ENCODE peak calls at places on chromosome 2, in eight cellular contexts. One of them, this sample, is unnamed.

GRCh38 chr2:165634282-165634681 is 159.8 kb downstream of the GALNT3 start:
- DNase-seq in tibial artery: no peak
- DNase-seq in sigmoid colon: no peak
- DNase-seq in fibroblast of lung: no peak
- DNase-seq in Peyer's patch: no peak
- DNase-seq in right atrium auricular region: no peak
- DNase-seq in neural progenitor cell: no peak
- DNase-seq in CD8-positive, alpha-beta T cell: no peak
- DNase-seq in this sample: no peak

GRCh38 chr2:148998162-148998830 is 40.2 kb upstream of the LYPD6B start:
- DNase-seq in right atrium auricular region: no peak
- DNase-seq in sigmoid colon: no peak
- DNase-seq in neural progenitor cell: no peak
- DNase-seq in fibroblast of lung: no peak
- DNase-seq in Peyer's patch: no peak
- DNase-seq in tibial artery: no peak
- DNase-seq in CD8-positive, alpha-beta T cell: no peak
- DNase-seq in this sample: no peak

GRCh38 chr2:181178823-181179412 is 198.5 kb downstream of the UBE2E3 start:
- DNase-seq in fibroblast of lung: no peak
- DNase-seq in tibial artery: no peak
- DNase-seq in right atrium auricular region: no peak
- DNase-seq in Peyer's patch: peak; percentile 47
- DNase-seq in CD8-positive, alpha-beta T cell: peak; percentile 34
- DNase-seq in neural progenitor cell: peak; percentile 48
- DNase-seq in sigmoid colon: no peak
- DNase-seq in this sample: no peak

GRCh38 chr2:189798312-189799029 is 14.2 kb downstream of the PMS1 start:
- DNase-seq in right atrium auricular region: no peak
- DNase-seq in sigmoid colon: no peak
- DNase-seq in neural progenitor cell: no peak
- DNase-seq in fibroblast of lung: peak; percentile 83
- DNase-seq in CD8-positive, alpha-beta T cell: no peak
- DNase-seq in tibial artery: no peak
- DNase-seq in Peyer's patch: no peak
- DNase-seq in this sample: no peak

GRCh38 chr2:129803067-129803466 is 176.4 kb upstream of the RAB6C start:
- DNase-seq in sigmoid colon: no peak
- DNase-seq in tibial artery: no peak
- DNase-seq in fibroblast of lung: no peak
- DNase-seq in neural progenitor cell: no peak
- DNase-seq in right atrium auricular region: no peak
- DNase-seq in Peyer's patch: no peak
- DNase-seq in CD8-positive, alpha-beta T cell: no peak
- DNase-seq in this sample: no peak

GRCh38 chr2:134718095-134718955 is 475 bp downstream of the TMEM163 start:
- DNase-seq in right atrium auricular region: no peak
- DNase-seq in fibroblast of lung: no peak
- DNase-seq in Peyer's patch: peak; percentile 38
- DNase-seq in sigmoid colon: no peak
- DNase-seq in neural progenitor cell: peak; percentile 70
- DNase-seq in CD8-positive, alpha-beta T cell: no peak
- DNase-seq in tibial artery: no peak
- DNase-seq in this sample: no peak

GRCh38 chr2:240651185-240651584 is 25.9 kb downstream of the GPR35 start:
- DNase-seq in Peyer's patch: no peak
- DNase-seq in right atrium auricular region: peak; percentile 30
- DNase-seq in tibial artery: no peak
- DNase-seq in sigmoid colon: peak; percentile 55
- DNase-seq in CD8-positive, alpha-beta T cell: no peak
- DNase-seq in neural progenitor cell: no peak
- DNase-seq in fibroblast of lung: no peak
- DNase-seq in this sample: no peak

GRCh38 chr2:43288417-43289305 is 62.3 kb upstream of the ZFP36L2 start:
- DNase-seq in Peyer's patch: no peak
- DNase-seq in tibial artery: no peak
- DNase-seq in sigmoid colon: no peak
- DNase-seq in right atrium auricular region: no peak
- DNase-seq in fibroblast of lung: peak; percentile 85
- DNase-seq in CD8-positive, alpha-beta T cell: no peak
- DNase-seq in neural progenitor cell: no peak
- DNase-seq in this sample: no peak

GRCh38 chr2:192087398-192087958 is 107.3 kb downstream of the TMEFF2 start:
- DNase-seq in sigmoid colon: no peak
- DNase-seq in Peyer's patch: no peak
- DNase-seq in right atrium auricular region: no peak
- DNase-seq in neural progenitor cell: no peak
- DNase-seq in CD8-positive, alpha-beta T cell: no peak
- DNase-seq in fibroblast of lung: no peak
- DNase-seq in tibial artery: no peak
- DNase-seq in this sample: no peak

GRCh38 chr2:118322381-118322780 is 234.1 kb downstream of the INSIG2 start:
- DNase-seq in sigmoid colon: no peak
- DNase-seq in CD8-positive, alpha-beta T cell: no peak
- DNase-seq in Peyer's patch: no peak
- DNase-seq in neural progenitor cell: no peak
- DNase-seq in right atrium auricular region: no peak
- DNase-seq in fibroblast of lung: no peak
- DNase-seq in tibial artery: no peak
- DNase-seq in this sample: no peak

GRCh38 chr2:131674174-131674507 is 146.5 kb downstream of the CCDC74A start:
- DNase-seq in fibroblast of lung: no peak
- DNase-seq in sigmoid colon: no peak
- DNase-seq in tibial artery: no peak
- DNase-seq in neural progenitor cell: no peak
- DNase-seq in Peyer's patch: no peak
- DNase-seq in right atrium auricular region: no peak
- DNase-seq in CD8-positive, alpha-beta T cell: no peak
- DNase-seq in this sample: no peak

GRCh38 chr2:27445155-27445554 is 3.0 kb downstream of the KRTCAP3 start:
- DNase-seq in Peyer's patch: no peak
- DNase-seq in tibial artery: peak; percentile 42
- DNase-seq in neural progenitor cell: no peak
- DNase-seq in fibroblast of lung: no peak
- DNase-seq in CD8-positive, alpha-beta T cell: no peak
- DNase-seq in sigmoid colon: no peak
- DNase-seq in right atrium auricular region: no peak
- DNase-seq in this sample: no peak

GRCh38 chr2:27442981-27443323 is 771 bp downstream of the KRTCAP3 start:
- DNase-seq in tibial artery: no peak
- DNase-seq in neural progenitor cell: no peak
- DNase-seq in sigmoid colon: no peak
- DNase-seq in CD8-positive, alpha-beta T cell: no peak
- DNase-seq in fibroblast of lung: no peak
- DNase-seq in right atrium auricular region: no peak
- DNase-seq in Peyer's patch: no peak
- DNase-seq in this sample: no peak

GRCh38 chr2:27441226-27441926 is 805 bp upstream of the KRTCAP3 start:
- DNase-seq in neural progenitor cell: peak; percentile 4
- DNase-seq in sigmoid colon: no peak
- DNase-seq in right atrium auricular region: no peak
- DNase-seq in CD8-positive, alpha-beta T cell: no peak
- DNase-seq in tibial artery: peak; percentile 42
- DNase-seq in Peyer's patch: no peak
- DNase-seq in fibroblast of lung: no peak
- DNase-seq in this sample: no peak

GRCh38 chr2:27442282-27442980 is at the start of gene KRTCAP3:
- DNase-seq in right atrium auricular region: no peak
- DNase-seq in sigmoid colon: no peak
- DNase-seq in neural progenitor cell: peak; percentile 93
- DNase-seq in tibial artery: peak; percentile 58
- DNase-seq in Peyer's patch: peak; percentile 46
- DNase-seq in fibroblast of lung: no peak
- DNase-seq in CD8-positive, alpha-beta T cell: peak; percentile 39
- DNase-seq in this sample: no peak

DNA sequence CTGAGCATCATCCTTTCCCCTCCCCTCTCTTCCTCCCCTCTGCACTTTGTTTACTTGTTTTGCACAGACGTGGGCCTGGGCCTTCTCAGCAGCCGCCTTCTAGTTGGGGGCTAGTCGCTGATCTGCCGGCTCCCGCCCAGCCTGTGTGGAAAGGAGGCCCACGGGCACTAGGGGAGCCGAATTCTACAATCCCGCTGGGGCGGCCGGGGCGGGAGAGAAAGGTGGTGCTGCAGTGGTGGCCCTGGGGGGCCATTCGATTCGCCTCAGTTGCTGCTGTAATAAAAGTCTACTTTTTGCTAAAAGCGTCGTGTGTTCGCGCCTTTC is 261 bp upstream of the KRTCAP3 start:
- DNase-seq in fibroblast of lung: no peak
- DNase-seq in tibial artery: no peak
- DNase-seq in CD8-positive, alpha-beta T cell: no peak
- DNase-seq in neural progenitor cell: no peak
- DNase-seq in Peyer's patch: no peak
- DNase-seq in sigmoid colon: no peak
- DNase-seq in right atrium auricular region: no peak
- DNase-seq in this sample: no peak
- H3K36me3 ChIP-seq in fibroblast of lung: peaks cover 22% of the 10 kb centered on the region
- H3K36me3 ChIP-seq in tibial artery: peaks cover 56% of the 10 kb centered on the region
- H3K36me3 ChIP-seq in CD8-positive, alpha-beta T cell: peaks cover 36% of the 10 kb centered on the region
- H3K36me3 ChIP-seq in neural progenitor cell: no peaks in the 10 kb centered on the region
- H3K36me3 ChIP-seq in Peyer's patch: peaks cover 52% of the 10 kb centered on the region
- H3K36me3 ChIP-seq in sigmoid colon: peaks cover 26% of the 10 kb centered on the region
- H3K36me3 ChIP-seq in right atrium auricular region: peaks cover 48% of the 10 kb centered on the region
- H3K36me3 ChIP-seq in this sample: peaks cover 34% of the 10 kb centered on the region

GRCh38 chr2:68172990-68173715 is 15.5 kb downstream of the PNO1 start:
- DNase-seq in neural progenitor cell: no peak
- DNase-seq in sigmoid colon: no peak
- DNase-seq in fibroblast of lung: no peak
- DNase-seq in CD8-positive, alpha-beta T cell: no peak
- DNase-seq in tibial artery: no peak
- DNase-seq in right atrium auricular region: no peak
- DNase-seq in Peyer's patch: no peak
- DNase-seq in this sample: no peak
- H3K36me3 ChIP-seq in neural progenitor cell: no peaks in the 10 kb centered on the region
- H3K36me3 ChIP-seq in sigmoid colon: no peaks in the 10 kb centered on the region
- H3K36me3 ChIP-seq in fibroblast of lung: peaks cover 5% of the 10 kb centered on the region
- H3K36me3 ChIP-seq in CD8-positive, alpha-beta T cell: peaks cover 15% of the 10 kb centered on the region
- H3K36me3 ChIP-seq in tibial artery: peaks cover 6% of the 10 kb centered on the region
- H3K36me3 ChIP-seq in right atrium auricular region: peaks cover 24% of the 10 kb centered on the region
- H3K36me3 ChIP-seq in Peyer's patch: peaks cover 7% of the 10 kb centered on the region
- H3K36me3 ChIP-seq in this sample: peaks cover 70% of the 10 kb centered on the region

GRCh38 chr2:63881208-63881607 is 39.5 kb downstream of the UGP2 start:
- DNase-seq in CD8-positive, alpha-beta T cell: no peak
- DNase-seq in Peyer's patch: no peak
- DNase-seq in tibial artery: no peak
- DNase-seq in neural progenitor cell: no peak
- DNase-seq in sigmoid colon: no peak
- DNase-seq in fibroblast of lung: no peak
- DNase-seq in right atrium auricular region: no peak
- DNase-seq in this sample: no peak

GRCh38 chr2:63878486-63878885 is 36.8 kb downstream of the UGP2 start:
- DNase-seq in tibial artery: no peak
- DNase-seq in Peyer's patch: no peak
- DNase-seq in right atrium auricular region: no peak
- DNase-seq in CD8-positive, alpha-beta T cell: no peak
- DNase-seq in sigmoid colon: no peak
- DNase-seq in neural progenitor cell: no peak
- DNase-seq in fibroblast of lung: no peak
- DNase-seq in this sample: no peak

GRCh38 chr2:63882395-63883130 is 40.9 kb downstream of the UGP2 start:
- DNase-seq in right atrium auricular region: no peak
- DNase-seq in Peyer's patch: no peak
- DNase-seq in fibroblast of lung: no peak
- DNase-seq in sigmoid colon: no peak
- DNase-seq in neural progenitor cell: no peak
- DNase-seq in CD8-positive, alpha-beta T cell: no peak
- DNase-seq in tibial artery: no peak
- DNase-seq in this sample: no peak

GRCh38 chr2:63880603-63881002 is 38.9 kb downstream of the UGP2 start:
- DNase-seq in sigmoid colon: no peak
- DNase-seq in neural progenitor cell: no peak
- DNase-seq in right atrium auricular region: no peak
- DNase-seq in Peyer's patch: no peak
- DNase-seq in fibroblast of lung: no peak
- DNase-seq in tibial artery: no peak
- DNase-seq in CD8-positive, alpha-beta T cell: no peak
- DNase-seq in this sample: no peak

GRCh38 chr2:63879876-63880433 is 38.3 kb downstream of the UGP2 start:
- DNase-seq in right atrium auricular region: no peak
- DNase-seq in sigmoid colon: no peak
- DNase-seq in CD8-positive, alpha-beta T cell: no peak
- DNase-seq in Peyer's patch: no peak
- DNase-seq in tibial artery: no peak
- DNase-seq in neural progenitor cell: no peak
- DNase-seq in fibroblast of lung: no peak
- DNase-seq in this sample: no peak
- H3K36me3 ChIP-seq in right atrium auricular region: peaks cover 27% of the 10 kb centered on the region
- H3K36me3 ChIP-seq in sigmoid colon: no peaks in the 10 kb centered on the region
- H3K36me3 ChIP-seq in CD8-positive, alpha-beta T cell: peaks cover 9% of the 10 kb centered on the region
- H3K36me3 ChIP-seq in Peyer's patch: peaks cover 24% of the 10 kb centered on the region
- H3K36me3 ChIP-seq in tibial artery: peaks cover 22% of the 10 kb centered on the region
- H3K36me3 ChIP-seq in neural progenitor cell: peaks cover 8% of the 10 kb centered on the region
- H3K36me3 ChIP-seq in fibroblast of lung: no peaks in the 10 kb centered on the region
- H3K36me3 ChIP-seq in this sample: peaks cover 21% of the 10 kb centered on the region

GRCh38 chr2:69510204-69510603 is 73.0 kb upstream of the NFU1 start:
- DNase-seq in fibroblast of lung: no peak
- DNase-seq in Peyer's patch: no peak
- DNase-seq in CD8-positive, alpha-beta T cell: no peak
- DNase-seq in sigmoid colon: no peak
- DNase-seq in right atrium auricular region: no peak
- DNase-seq in neural progenitor cell: no peak
- DNase-seq in tibial artery: no peak
- DNase-seq in this sample: no peak

GRCh38 chr2:69499966-69500365 is 62.7 kb upstream of the NFU1 start:
- DNase-seq in CD8-positive, alpha-beta T cell: no peak
- DNase-seq in sigmoid colon: no peak
- DNase-seq in right atrium auricular region: no peak
- DNase-seq in Peyer's patch: no peak
- DNase-seq in tibial artery: no peak
- DNase-seq in neural progenitor cell: no peak
- DNase-seq in fibroblast of lung: peak; percentile 23
- DNase-seq in this sample: no peak

GRCh38 chr2:69509011-69509749 is 71.9 kb upstream of the NFU1 start:
- DNase-seq in CD8-positive, alpha-beta T cell: no peak
- DNase-seq in right atrium auricular region: no peak
- DNase-seq in Peyer's patch: no peak
- DNase-seq in fibroblast of lung: peak; percentile 42
- DNase-seq in neural progenitor cell: no peak
- DNase-seq in tibial artery: no peak
- DNase-seq in sigmoid colon: no peak
- DNase-seq in this sample: no peak

GRCh38 chr2:69509750-69510140 is 72.5 kb upstream of the NFU1 start:
- DNase-seq in fibroblast of lung: no peak
- DNase-seq in neural progenitor cell: no peak
- DNase-seq in right atrium auricular region: no peak
- DNase-seq in tibial artery: no peak
- DNase-seq in sigmoid colon: no peak
- DNase-seq in Peyer's patch: no peak
- DNase-seq in CD8-positive, alpha-beta T cell: no peak
- DNase-seq in this sample: no peak

DNA sequence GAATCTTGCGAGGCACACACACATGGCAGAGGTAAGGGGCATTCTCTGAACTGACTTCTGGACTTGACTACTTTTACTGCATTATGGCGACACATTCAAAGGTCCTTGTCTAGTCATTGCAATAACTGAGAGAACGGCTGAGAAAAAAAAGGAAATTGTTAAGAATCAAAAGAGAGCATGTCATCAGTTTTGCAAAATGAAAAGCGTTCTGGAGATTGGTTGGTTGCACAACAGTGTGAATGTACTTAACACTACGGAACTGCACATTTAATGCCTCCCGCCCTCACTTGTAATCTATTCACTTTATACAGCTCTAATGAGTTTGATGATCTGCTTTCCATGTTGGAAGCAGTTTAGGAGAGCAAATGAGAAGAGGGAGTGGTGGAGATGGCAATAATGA is 68.5 kb upstream of the NFU1 start:
- DNase-seq in CD8-positive, alpha-beta T cell: no peak
- DNase-seq in fibroblast of lung: no peak
- DNase-seq in tibial artery: no peak
- DNase-seq in sigmoid colon: no peak
- DNase-seq in right atrium auricular region: no peak
- DNase-seq in neural progenitor cell: no peak
- DNase-seq in Peyer's patch: no peak
- DNase-seq in this sample: no peak
- H3K36me3 ChIP-seq in CD8-positive, alpha-beta T cell: peaks cover 51% of the 10 kb centered on the region
- H3K36me3 ChIP-seq in fibroblast of lung: peaks cover 8% of the 10 kb centered on the region
- H3K36me3 ChIP-seq in tibial artery: peaks cover 69% of the 10 kb centered on the region
- H3K36me3 ChIP-seq in sigmoid colon: no peaks in the 10 kb centered on the region
- H3K36me3 ChIP-seq in right atrium auricular region: peaks cover 60% of the 10 kb centered on the region
- H3K36me3 ChIP-seq in neural progenitor cell: no peaks in the 10 kb centered on the region
- H3K36me3 ChIP-seq in Peyer's patch: peaks cover 68% of the 10 kb centered on the region
- H3K36me3 ChIP-seq in this sample: peaks cover 30% of the 10 kb centered on the region

This sample was measured in MG63.